ENCODE peak calls at places on chromosomes 2 and 18, in seven cellular contexts. T, C, R, X, G, U and S are unnamed samples.

GRCh38 chr2:30245364-30245763 is 14.0 kb downstream of the LBH start:
- DNase-seq in R (no peak), U (no peak), T (no peak), C (no peak), X (no peak), G (no peak), S (no peak)

GRCh38 chr18:61883547-61883946 is 9.3 kb downstream of the RNF152 start:
- DNase-seq in C (no peak), G (no peak), U (no peak), X (no peak), T (no peak), R (no peak), S (no peak)

GRCh38 chr18:4125246-4125938 is 329.7 kb downstream of the DLGAP1 start:
- DNase-seq in R (no peak), G (no peak), C (peak; percentile 73), U (no peak), X (no peak), T (peak; percentile 75), S (no peak)

GRCh38 chr2:120886967-120887672 is 151.5 kb downstream of the GLI2 start:
- DNase-seq in C (no peak), U (no peak), T (no peak), R (no peak), X (peak; percentile 66), G (peak; percentile 64), S (no peak)

GRCh38 chr2:215920244-215921100 is 92.9 kb downstream of the MREG start:
- DNase-seq in T (peak; percentile 82), U (peak; percentile 78), G (peak; percentile 67), R (peak; percentile 65), X (peak; percentile 81), C (peak; percentile 89), S (peak; percentile 81)

GRCh38 chr2:17327649-17328048 is 190.6 kb downstream of the RAD51AP2 start:
- DNase-seq in X (no peak), T (no peak), R (no peak), G (no peak), C (no peak), U (no peak), S (no peak)

GRCh38 chr2:226798422-226799210 is 1.0 kb downstream of the IRS1 start:
- DNase-seq in R (no peak), X (no peak), U (peak; percentile 72), T (peak; percentile 75), C (peak; percentile 84), G (peak; percentile 74), S (no peak)

GRCh38 chr2:130754811-130755210 is 529 bp upstream of the AMER3 start:
- DNase-seq in T (no peak), X (no peak), C (no peak), R (no peak), G (no peak), U (no peak), S (no peak)

GRCh38 chr2:161972866-161973265 is 101.1 kb downstream of the DPP4 start:
- DNase-seq in R (no peak), T (no peak), G (no peak), C (no peak), X (no peak), U (peak; percentile 45), S (no peak)

DNA sequence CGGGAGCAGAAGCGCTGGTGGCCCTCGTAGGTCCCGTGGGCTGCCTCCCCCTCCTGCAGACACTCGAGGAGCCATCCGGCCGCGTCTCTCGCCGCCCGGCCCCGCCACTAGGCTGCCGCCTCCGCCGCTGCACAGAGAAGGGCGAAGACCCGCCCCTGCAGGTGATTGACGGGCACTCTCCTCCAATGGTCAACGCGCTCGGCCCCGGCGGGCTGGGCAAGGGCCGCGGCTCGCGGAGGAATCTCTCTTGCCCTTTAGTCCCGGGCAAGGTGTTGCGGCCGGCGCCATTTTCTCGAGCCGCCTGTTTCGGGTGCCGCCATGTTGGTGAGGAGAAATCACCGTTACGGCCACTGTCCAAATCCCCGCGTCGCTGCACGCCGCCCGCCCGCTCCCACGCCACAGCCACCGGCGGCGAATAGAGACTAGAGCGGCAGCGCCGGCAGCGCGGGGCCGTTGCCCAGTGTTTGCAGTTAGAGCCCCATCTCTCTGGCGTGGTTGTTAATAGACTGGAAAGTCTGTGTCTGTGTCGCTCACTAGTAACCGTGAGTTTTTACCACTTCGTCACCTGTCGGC is at the start of gene ZC3H6:
- DNase-seq in X (peak; percentile 95), C (peak; percentile 99), T (peak; percentile 98), U (peak; percentile 99), G (peak; percentile 98), R (peak; percentile 95), S (peak; percentile 83)
- H3K9ac ChIP-seq in X (peak within 1 kb of the TSS; percentile 100), C (peak within 1 kb of the TSS; percentile 99), T (peak within 1 kb of the TSS; percentile 100), U (peak within 1 kb of the TSS; percentile 99), G (peak within 1 kb of the TSS; percentile 99), R (peak within 1 kb of the TSS; percentile 93), S (peak within 1 kb of the TSS; percentile 96)

GRCh38 chr2:222239091-222239490 is 59.7 kb downstream of the PAX3 start:
- DNase-seq in U (no peak), G (no peak), R (no peak), X (no peak), T (no peak), C (peak; percentile 65), S (no peak)
- H3K4me3 ChIP-seq in U (no peak overlapping the region), G (no peak overlapping the region), R (no peak overlapping the region), X (no peak overlapping the region), T (no peak overlapping the region), C (no peak overlapping the region), S (no peak overlapping the region)

DNA sequence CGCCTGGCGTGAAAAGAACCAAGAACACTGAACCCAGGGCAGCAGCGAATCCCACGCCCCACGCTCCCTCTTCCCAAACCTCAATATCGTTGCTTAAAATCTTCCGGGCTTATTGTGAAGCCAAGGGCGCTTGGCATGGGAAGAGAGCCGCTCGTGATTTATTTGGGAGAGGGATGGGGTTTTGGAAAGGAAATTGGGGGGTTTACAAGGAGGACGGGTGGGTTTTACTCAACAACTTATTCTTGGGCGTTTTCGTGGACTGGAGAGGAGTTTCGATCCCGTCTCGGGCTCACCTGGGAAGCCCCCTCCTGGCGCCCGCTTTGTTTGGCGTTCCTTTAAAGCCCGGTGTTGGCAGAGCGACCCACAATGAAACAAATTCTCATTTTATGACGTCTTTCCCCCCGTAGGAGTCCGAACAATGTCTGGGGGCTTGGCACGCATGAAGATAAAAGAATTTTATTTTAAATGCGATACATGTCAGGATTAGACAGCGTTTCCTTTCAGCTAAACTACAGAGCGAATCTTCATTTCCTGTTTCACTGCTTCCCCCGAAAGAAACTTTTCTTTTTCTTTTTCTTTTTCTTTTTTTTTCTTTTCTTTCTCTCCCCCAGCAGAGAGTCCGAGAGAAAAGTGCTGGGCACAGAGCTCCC is 135.3 kb downstream of the INSIG2 start:
- DNase-seq in T (no peak), U (no peak), G (no peak), C (peak; percentile 71), X (no peak), R (no peak), S (no peak)
- H3K9ac ChIP-seq in T (peak overlapping the region; percentile 69), U (peak overlapping the region; percentile 24), G (no peak overlapping the region), C (peak overlapping the region; percentile 56), X (no peak overlapping the region), R (no peak overlapping the region), S (no peak overlapping the region)

GRCh38 chr2:127049927-127050802 is 56.8 kb downstream of the BIN1 start:
- DNase-seq in X (peak; percentile 24), U (peak; percentile 60), R (no peak), G (peak; percentile 96), T (peak; percentile 74), C (peak; percentile 93), S (no peak)
- H3K4me3 ChIP-seq in X (no peak overlapping the region), U (no peak overlapping the region), R (no peak overlapping the region), G (no peak overlapping the region), T (no peak overlapping the region), C (no peak overlapping the region), S (no peak overlapping the region)

GRCh38 chr2:207970138-207970824 is 55.0 kb downstream of the PLEKHM3 start:
- DNase-seq in U (no peak), G (no peak), C (peak; percentile 84), X (peak; percentile 65), T (peak; percentile 80), R (no peak), S (no peak)
- H3K9ac ChIP-seq in U (peak overlapping the region; percentile 4), G (no peak overlapping the region), C (peak overlapping the region; percentile 45), X (peak overlapping the region; percentile 19), T (no peak overlapping the region), R (no peak overlapping the region), S (no peak overlapping the region)

DNA sequence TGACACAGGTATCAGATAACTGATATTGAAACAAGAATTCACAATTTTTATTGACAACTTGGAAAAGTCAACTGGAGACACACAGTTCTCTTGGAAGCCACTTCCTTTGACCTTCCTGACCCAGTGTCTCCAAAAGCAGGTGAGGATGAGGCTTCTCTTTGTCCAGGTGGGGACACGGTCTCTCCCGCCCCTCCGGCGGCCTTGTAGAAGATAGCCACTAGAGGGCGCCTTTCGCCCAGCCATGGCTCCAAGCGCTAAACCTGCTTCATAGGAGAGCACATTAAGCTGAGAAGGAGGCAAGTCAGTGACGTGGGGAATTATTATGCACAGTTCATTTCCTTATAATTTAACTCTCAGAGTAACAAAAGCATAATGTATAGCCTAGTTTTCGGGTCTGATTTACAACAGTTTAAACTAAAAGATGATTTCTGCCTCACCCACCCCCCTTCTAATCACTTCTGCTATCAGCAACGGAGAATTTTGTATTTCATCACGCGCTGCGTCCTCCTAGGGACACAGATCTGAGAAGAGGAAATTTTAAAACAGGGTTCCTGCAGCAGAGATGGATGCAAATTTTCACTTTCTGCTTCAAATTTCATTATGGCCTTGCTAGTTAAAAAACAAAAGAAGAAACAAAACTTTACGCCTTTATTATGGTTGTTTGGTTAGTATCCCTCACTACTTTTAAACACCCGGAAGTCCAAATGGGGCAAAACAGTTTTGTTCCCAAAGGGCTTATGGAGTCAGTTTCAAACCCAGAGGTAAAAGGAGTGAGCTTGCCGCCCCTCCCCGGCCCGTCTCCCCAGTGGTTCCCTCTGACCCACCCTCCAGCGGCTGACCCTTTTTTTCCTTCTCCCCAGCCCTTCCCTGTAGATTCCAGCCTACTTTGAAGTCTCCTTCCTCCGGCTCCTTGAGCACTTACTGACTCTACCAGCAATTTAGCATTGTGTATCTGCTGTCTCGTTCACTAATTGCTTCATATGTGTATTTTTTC is 208.9 kb downstream of the ICOS start:
- DNase-seq in R (peak; percentile 60), C (peak; percentile 94), X (peak; percentile 65), G (peak; percentile 72), T (peak; percentile 90), U (peak; percentile 84), S (peak; percentile 44)
- H3K4me3 ChIP-seq in R (no peak overlapping the region), C (no peak overlapping the region), X (no peak overlapping the region), G (no peak overlapping the region), T (no peak overlapping the region), U (peak overlapping the region; percentile 31), S (peak overlapping the region; percentile 70)

GRCh38 chr2:127651987-127652550 is 6.1 kb downstream of the GPR17 start:
- DNase-seq in U (no peak), R (no peak), X (no peak), G (peak; percentile 90), T (no peak), C (no peak), S (peak; percentile 28)
- H3K9ac ChIP-seq in U (no peak overlapping the region), R (no peak overlapping the region), X (peak overlapping the region; percentile 48), G (no peak overlapping the region), T (no peak overlapping the region), C (no peak overlapping the region), S (peak overlapping the region; percentile 48)